ENCODE peak calls at places on chromosomes 4 and X, in ten cellular contexts. Z is neural progenitor cell; R is AG10803; C is HFF-Myc; P is foreskin fibroblast; K is CD8-positive, alpha-beta T cell; N is tibial nerve; V is MCF 10A; X is fibroblast of pulmonary artery; L is GM10248. W is an unnamed sample.
A peak's percentile ranks its signal among the peaks of the same experiment; 100 is the strongest.

GRCh38 chr4:25903905-25904747 is 9.9 kb upstream of the SMIM20 start:
- DNase-seq in Z (no peak), V (peak; percentile 51), C (no peak), X (no peak), P (peak; percentile 20), N (no peak), L (peak; percentile 31), K (no peak), R (no peak), W (no peak)

GRCh38 chrX:56564921-56565861 is 1.8 kb downstream of the UBQLN2 start:
- DNase-seq in R (no peak), L (no peak), N (no peak), V (no peak), Z (peak; percentile 9), C (no peak), P (peak; percentile 20), X (peak; percentile 3), K (no peak), W (peak; percentile 14)

GRCh38 chr4:61068745-61069144 is 131.4 kb upstream of the ADGRL3 start:
- DNase-seq in X (peak; percentile 79), C (no peak), K (no peak), N (no peak), L (no peak), Z (no peak), P (peak; percentile 27), R (no peak), V (peak; percentile 88), W (peak; percentile 0)

GRCh38 chr4:101948951-101949350 is 158.4 kb downstream of the BANK1 start:
- DNase-seq in C (no peak), P (peak; percentile 18), K (no peak), L (no peak), V (no peak), R (no peak), X (no peak), Z (no peak), N (no peak), W (no peak)

GRCh38 chrX:33336783-33337182 is 125.4 kb upstream of the DMD start:
- DNase-seq in L (no peak), X (peak; percentile 29), Z (peak; percentile 57), K (no peak), P (peak; percentile 0), V (peak; percentile 45), R (no peak), N (no peak), C (no peak), W (peak; percentile 29)

GRCh38 chrX:24262309-24262708 is 51.6 kb downstream of the SUPT20HL2 start:
- DNase-seq in R (no peak), N (no peak), X (no peak), V (no peak), P (no peak), K (no peak), L (no peak), Z (no peak), C (no peak), W (no peak)

GRCh38 chr4:32172761-32173160 is 1452.6 kb downstream of the PCDH7 start:
- DNase-seq in V (no peak), X (peak; percentile 53), K (no peak), P (peak; percentile 43), L (no peak), R (peak; percentile 13), C (no peak), Z (no peak), N (no peak), W (peak; percentile 2)

GRCh38 chrX:115892056-115892708 is 278.4 kb upstream of the AGTR2 start:
- DNase-seq in L (no peak), R (no peak), V (peak; percentile 6), P (no peak), K (no peak), C (no peak), N (no peak), Z (no peak), X (no peak), W (peak; percentile 12)

GRCh38 chr4:184096561-184097239 is 121.0 kb downstream of the ENPP6 start:
- DNase-seq in K (no peak), N (no peak), X (no peak), L (no peak), V (no peak), Z (no peak), P (peak; percentile 12), C (peak; percentile 2), R (peak; percentile 65), W (peak; percentile 75)

GRCh38 chr4:86818845-86819244 is 30.3 kb downstream of the SLC10A6 start:
- DNase-seq in L (no peak), C (no peak), N (no peak), X (no peak), K (no peak), V (no peak), P (no peak), R (no peak), Z (no peak), W (no peak)

GRCh38 chr4:41177016-41177415 is 37.3 kb downstream of the APBB2 start:
- DNase-seq in X (peak; percentile 79), C (no peak), P (peak; percentile 87), R (peak; percentile 84), V (peak; percentile 69), Z (no peak), L (no peak), K (no peak), N (no peak), W (peak; percentile 79)

GRCh38 chrX:63426519-63426918 is 75.4 kb upstream of the SPIN4 start:
- DNase-seq in V (no peak), R (no peak), K (no peak), P (no peak), Z (no peak), X (no peak), L (no peak), C (no peak), N (no peak), W (no peak)

GRCh38 chr4:158996669-158997074 is 106.2 kb upstream of the RAPGEF2 start:
- DNase-seq in X (peak; percentile 92), K (no peak), P (peak; percentile 95), L (no peak), V (peak; percentile 97), Z (no peak), C (peak; percentile 91), N (no peak), R (peak; percentile 93), W (peak; percentile 98)

GRCh38 chrX:46268429-46268828 is 276.8 kb downstream of the ZNF674 start:
- DNase-seq in R (no peak), P (peak; percentile 64), K (no peak), N (no peak), L (no peak), C (no peak), Z (no peak), X (peak; percentile 10), V (peak; percentile 83), W (peak; percentile 56)

GRCh38 chr4:87009095-87009648 is 74.4 kb downstream of the AFF1 start:
- DNase-seq in X (no peak), L (no peak), Z (no peak), V (no peak), R (no peak), C (no peak), N (no peak), P (no peak), K (no peak), W (no peak)

DNA sequence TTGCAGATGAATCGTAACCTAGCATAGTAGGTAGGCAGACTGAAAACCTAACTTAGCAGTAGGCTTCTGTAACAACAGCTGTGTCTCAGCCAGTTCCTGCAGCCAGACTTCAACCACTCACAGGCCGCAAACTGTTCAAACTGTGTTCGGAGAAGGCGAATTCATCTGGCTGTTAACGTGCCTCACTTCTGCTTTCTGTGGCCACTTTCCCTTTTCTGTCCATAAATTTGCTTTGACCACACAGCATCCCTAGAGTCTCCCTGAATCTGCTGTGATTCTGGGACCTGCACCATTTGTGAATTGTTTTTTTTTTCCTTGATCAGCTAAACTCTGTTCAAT is 15.3 kb downstream of the HTT-AS start:
- DNase-seq in Z (no peak), X (no peak), C (no peak), K (no peak), L (peak; percentile 69), R (no peak), V (no peak), P (no peak), N (no peak), W (no peak)
- TF ChIP-seq CTCF in Z (no peak), X (no peak), C (no peak), K (no peak), L (no peak), R (no peak), V (no peak), P (no peak), N (no peak), W (no peak)

GRCh38 chr4:167021545-167022155 is 212.6 kb downstream of the SPOCK3 start:
- DNase-seq in L (peak; percentile 6), C (peak; percentile 19), R (peak; percentile 47), N (peak; percentile 63), X (peak; percentile 82), P (peak; percentile 84), Z (peak; percentile 80), K (peak; percentile 35), V (peak; percentile 78), W (peak; percentile 67)
- TF ChIP-seq CTCF in L (peak; percentile 83), C (peak; percentile 79), R (peak; percentile 77), N (peak; percentile 68), X (peak; percentile 68), P (peak; percentile 77), Z (peak; percentile 88), K (peak; percentile 78), V (peak; percentile 82), W (peak; percentile 71)

DNA sequence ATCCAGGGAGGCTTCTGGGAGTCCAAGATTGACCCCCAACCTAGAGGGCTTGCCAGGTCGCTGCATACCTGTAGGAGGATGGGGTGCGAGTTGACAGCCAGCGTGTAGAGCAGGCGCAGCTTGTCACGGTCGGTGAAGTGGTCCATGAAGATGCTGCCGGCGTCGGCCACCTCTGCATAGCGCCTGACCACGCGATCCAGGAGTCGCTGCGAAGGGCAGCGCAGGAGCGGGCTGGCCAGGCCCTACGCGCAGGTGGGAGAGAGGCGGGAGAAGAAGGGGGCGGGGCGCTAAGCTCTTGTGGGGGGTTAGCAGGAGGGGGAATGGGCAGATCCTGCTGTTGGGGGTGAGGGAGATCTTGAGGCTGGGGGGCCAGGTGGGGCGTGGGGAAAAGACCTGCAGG is 43.0 kb downstream of the DIPK2B start:
- DNase-seq in V (no peak), L (no peak), R (no peak), N (no peak), P (no peak), X (no peak), K (no peak), C (no peak), Z (no peak), W (no peak)
- TF ChIP-seq CTCF in V (no peak), L (no peak), R (no peak), N (no peak), P (no peak), X (no peak), K (no peak), C (no peak), Z (no peak), W (no peak)

DNA sequence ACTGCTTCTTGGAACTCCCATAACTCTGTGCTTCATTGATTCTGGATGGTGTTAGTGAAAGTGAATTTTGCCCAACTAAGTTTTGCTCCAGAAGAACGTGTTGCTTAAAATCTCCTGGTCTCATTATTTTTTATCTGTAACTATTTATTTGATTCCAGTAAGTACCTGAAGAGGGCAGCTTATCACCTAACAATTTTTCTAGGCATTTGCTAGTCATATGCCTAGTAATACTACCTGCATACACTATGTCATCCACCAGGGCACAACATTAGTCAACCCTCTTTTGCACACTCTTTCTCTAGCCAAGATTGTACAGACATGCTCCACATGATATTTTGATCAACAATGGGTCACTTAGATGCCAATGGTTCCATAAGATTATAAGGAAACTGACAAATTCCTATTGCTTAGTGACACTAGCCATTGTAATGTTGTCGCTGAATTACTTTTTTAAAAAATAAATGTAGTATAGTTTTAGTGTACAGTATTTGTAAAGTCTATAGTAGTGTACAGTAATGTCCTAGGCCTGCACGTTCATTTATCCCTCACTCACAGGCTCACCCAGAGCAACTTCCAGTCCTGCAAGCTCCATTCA is 499.9 kb upstream of the AADAT start:
- DNase-seq in V (peak; percentile 61), L (peak; percentile 17), P (peak; percentile 0), N (no peak), C (no peak), X (peak; percentile 22), K (no peak), R (peak; percentile 1), Z (peak; percentile 24), W (peak; percentile 58)
- TF ChIP-seq CTCF in V (peak; percentile 34), L (peak; percentile 18), P (no peak), N (no peak), C (no peak), X (no peak), K (no peak), R (no peak), Z (peak; percentile 47), W (peak; percentile 39)